ENCODE peak calls at places on chromosomes 2 and 18, in four cellular contexts. P is stimulated activated CD8-positive, alpha-beta memory T cell treated with anti-CD3 and anti-CD28 coated beads, Interleukin-7, amount 100 ng/mL, for 24 hours; W is activated CD8-positive, alpha-beta memory T cell treated with anti-CD3 and anti-CD28 coated beads for 24 hours; G is nephron progenitor cell. K is an unnamed sample.
A peak's percentile ranks its signal among the peaks of the same experiment; 100 is the strongest.

GRCh38 chr2:2773692-2774091 is 442.6 kb upstream of the MYT1L start:
- DNase-seq in G (no peak), P (no peak), W (no peak), K (no peak)

GRCh38 chr18:13629841-13630747 is 96.3 kb downstream of the FAM210A start:
- DNase-seq in P (peak; percentile 10), W (no peak), G (peak; percentile 63), K (no peak)

GRCh38 chr2:120381661-120382060 is 35.7 kb downstream of the INHBB start:
- DNase-seq in W (no peak), G (no peak), P (no peak), K (no peak)

GRCh38 chr2:168439536-168439935 is 16.5 kb upstream of the CERS6 start:
- DNase-seq in W (no peak), P (no peak), G (no peak), K (no peak)

GRCh38 chr2:119549236-119549635 is 5.0 kb downstream of the CFAP221 start:
- DNase-seq in P (no peak), G (no peak), W (no peak), K (no peak)

GRCh38 chr2:30714811-30715709 is 92.2 kb downstream of the CAPN13 start:
- DNase-seq in P (no peak), G (no peak), W (peak; percentile 52), K (peak; percentile 41)

GRCh38 chr2:64786343-64787018 is 132.8 kb upstream of the SERTAD2 start:
- DNase-seq in P (no peak), G (no peak), W (no peak), K (no peak)

GRCh38 chr2:205747827-205748386 is 65.6 kb downstream of the NRP2 start:
- DNase-seq in W (no peak), P (no peak), G (peak; percentile 37), K (no peak)

GRCh38 chr2:177724398-177725287 is 332.1 kb downstream of the AGPS start:
- DNase-seq in P (peak; percentile 3), W (peak; percentile 59), G (peak; percentile 74), K (peak; percentile 13)

GRCh38 chr2:154403242-154403790 is 295.2 kb upstream of the KCNJ3 start:
- DNase-seq in G (no peak), P (no peak), W (no peak), K (no peak)

GRCh38 chr18:59033361-59033760 is 106.3 kb upstream of the SEC11C start:
- DNase-seq in G (no peak), P (no peak), W (no peak), K (peak; percentile 53)